ENCODE peak calls at places on chromosomes 12 and 14, in eight cellular contexts. One of them, this sample, is unnamed.

GRCh38 chr12:5154091-5154490 is 110.4 kb downstream of the KCNA5 start:
- DNase-seq in heart left ventricle: no peak
- DNase-seq in foreskin fibroblast: no peak
- DNase-seq in HCT116: no peak
- DNase-seq in fibroblast of pulmonary artery: no peak
- DNase-seq in neural progenitor cell: peak
- DNase-seq in kidney epithelial cell: no peak
- DNase-seq in left ventricle myocardium inferior: no peak
- DNase-seq in this sample: peak

GRCh38 chr12:2372735-2373134 is 319.9 kb downstream of the CACNA1C start:
- DNase-seq in neural progenitor cell: no peak
- DNase-seq in left ventricle myocardium inferior: peak
- DNase-seq in fibroblast of pulmonary artery: no peak
- DNase-seq in foreskin fibroblast: no peak
- DNase-seq in heart left ventricle: peak
- DNase-seq in kidney epithelial cell: no peak
- DNase-seq in HCT116: no peak
- DNase-seq in this sample: no peak

GRCh38 chr12:115407723-115408122 is 723.7 kb upstream of the TBX3 start:
- DNase-seq in heart left ventricle: no peak
- DNase-seq in fibroblast of pulmonary artery: no peak
- DNase-seq in kidney epithelial cell: no peak
- DNase-seq in left ventricle myocardium inferior: no peak
- DNase-seq in foreskin fibroblast: no peak
- DNase-seq in HCT116: no peak
- DNase-seq in neural progenitor cell: no peak
- DNase-seq in this sample: no peak

GRCh38 chr14:75238728-75239455 is 39.7 kb upstream of the FOS start:
- DNase-seq in foreskin fibroblast: no peak
- DNase-seq in kidney epithelial cell: no peak
- DNase-seq in left ventricle myocardium inferior: peak
- DNase-seq in neural progenitor cell: peak
- DNase-seq in fibroblast of pulmonary artery: no peak
- DNase-seq in HCT116: no peak
- DNase-seq in heart left ventricle: no peak
- DNase-seq in this sample: no peak

GRCh38 chr14:24367506-24368214 is at the start of gene NFATC4:
- DNase-seq in foreskin fibroblast: peak
- DNase-seq in fibroblast of pulmonary artery: peak
- DNase-seq in heart left ventricle: peak
- DNase-seq in HCT116: peak
- DNase-seq in left ventricle myocardium inferior: peak
- DNase-seq in neural progenitor cell: peak
- DNase-seq in kidney epithelial cell: peak
- DNase-seq in this sample: peak

GRCh38 chr12:578743-579449 is 84.3 kb downstream of the NINJ2 start:
- DNase-seq in neural progenitor cell: no peak
- DNase-seq in HCT116: no peak
- DNase-seq in left ventricle myocardium inferior: no peak
- DNase-seq in fibroblast of pulmonary artery: no peak
- DNase-seq in kidney epithelial cell: no peak
- DNase-seq in heart left ventricle: no peak
- DNase-seq in foreskin fibroblast: no peak
- DNase-seq in this sample: no peak

GRCh38 chr14:80974338-80975078 is 19.1 kb downstream of the TSHR start:
- DNase-seq in fibroblast of pulmonary artery: no peak
- DNase-seq in left ventricle myocardium inferior: no peak
- DNase-seq in heart left ventricle: no peak
- DNase-seq in neural progenitor cell: no peak
- DNase-seq in foreskin fibroblast: no peak
- DNase-seq in HCT116: no peak
- DNase-seq in kidney epithelial cell: peak
- DNase-seq in this sample: no peak

GRCh38 chr12:3559601-3560294 is 68.7 kb downstream of the PRMT8 start:
- DNase-seq in kidney epithelial cell: no peak
- DNase-seq in HCT116: no peak
- DNase-seq in heart left ventricle: no peak
- DNase-seq in left ventricle myocardium inferior: no peak
- DNase-seq in fibroblast of pulmonary artery: no peak
- DNase-seq in foreskin fibroblast: no peak
- DNase-seq in neural progenitor cell: no peak
- DNase-seq in this sample: no peak

GRCh38 chr14:77107228-77107627 is 9.2 kb downstream of the CIPC start:
- DNase-seq in fibroblast of pulmonary artery: no peak
- DNase-seq in foreskin fibroblast: no peak
- DNase-seq in HCT116: no peak
- DNase-seq in kidney epithelial cell: no peak
- DNase-seq in neural progenitor cell: no peak
- DNase-seq in heart left ventricle: no peak
- DNase-seq in left ventricle myocardium inferior: peak
- DNase-seq in this sample: no peak

GRCh38 chr12:57233357-57234232 is 4.1 kb downstream of the SHMT2 start:
- DNase-seq in HCT116: no peak
- DNase-seq in fibroblast of pulmonary artery: peak
- DNase-seq in kidney epithelial cell: no peak
- DNase-seq in left ventricle myocardium inferior: peak
- DNase-seq in heart left ventricle: peak
- DNase-seq in neural progenitor cell: no peak
- DNase-seq in foreskin fibroblast: no peak
- DNase-seq in this sample: no peak

GRCh38 chr12:121800694-121801600 is 2.9 kb upstream of the SETD1B start:
- DNase-seq in left ventricle myocardium inferior: peak
- DNase-seq in neural progenitor cell: peak
- DNase-seq in foreskin fibroblast: peak
- DNase-seq in kidney epithelial cell: no peak
- DNase-seq in heart left ventricle: peak
- DNase-seq in fibroblast of pulmonary artery: peak
- DNase-seq in HCT116: no peak
- DNase-seq in this sample: peak

GRCh38 chr14:24903337-24903736 is 146.6 kb downstream of the STXBP6 start:
- DNase-seq in heart left ventricle: no peak
- DNase-seq in kidney epithelial cell: peak
- DNase-seq in HCT116: no peak
- DNase-seq in foreskin fibroblast: peak
- DNase-seq in fibroblast of pulmonary artery: peak
- DNase-seq in left ventricle myocardium inferior: no peak
- DNase-seq in neural progenitor cell: no peak
- DNase-seq in this sample: no peak

GRCh38 chr14:77988966-77989365 is 181.2 kb upstream of the NRXN3 start:
- DNase-seq in left ventricle myocardium inferior: peak
- DNase-seq in foreskin fibroblast: no peak
- DNase-seq in HCT116: no peak
- DNase-seq in neural progenitor cell: no peak
- DNase-seq in fibroblast of pulmonary artery: peak
- DNase-seq in heart left ventricle: peak
- DNase-seq in kidney epithelial cell: peak
- DNase-seq in this sample: no peak

GRCh38 chr14:71113376-71113775 is 206.1 kb downstream of the PCNX1 start:
- DNase-seq in left ventricle myocardium inferior: no peak
- DNase-seq in heart left ventricle: no peak
- DNase-seq in kidney epithelial cell: no peak
- DNase-seq in HCT116: no peak
- DNase-seq in fibroblast of pulmonary artery: peak
- DNase-seq in foreskin fibroblast: peak
- DNase-seq in neural progenitor cell: no peak
- DNase-seq in this sample: no peak

GRCh38 chr12:95212576-95212975 is 4.7 kb downstream of the FGD6 start:
- DNase-seq in left ventricle myocardium inferior: no peak
- DNase-seq in fibroblast of pulmonary artery: peak
- DNase-seq in HCT116: no peak
- DNase-seq in foreskin fibroblast: no peak
- DNase-seq in heart left ventricle: no peak
- DNase-seq in neural progenitor cell: no peak
- DNase-seq in kidney epithelial cell: no peak
- DNase-seq in this sample: no peak

GRCh38 chr12:55716582-55717396 is 943 bp downstream of the BLOC1S1 start:
- DNase-seq in left ventricle myocardium inferior: no peak
- DNase-seq in kidney epithelial cell: no peak
- DNase-seq in foreskin fibroblast: no peak
- DNase-seq in HCT116: no peak
- DNase-seq in fibroblast of pulmonary artery: no peak
- DNase-seq in heart left ventricle: no peak
- DNase-seq in neural progenitor cell: peak
- DNase-seq in this sample: no peak

GRCh38 chr12:55715169-55715764 is 579 bp upstream of the BLOC1S1 start:
- DNase-seq in kidney epithelial cell: no peak
- DNase-seq in neural progenitor cell: no peak
- DNase-seq in foreskin fibroblast: no peak
- DNase-seq in heart left ventricle: no peak
- DNase-seq in HCT116: no peak
- DNase-seq in left ventricle myocardium inferior: no peak
- DNase-seq in fibroblast of pulmonary artery: no peak
- DNase-seq in this sample: no peak

GRCh38 chr12:55717397-55718007 is 1.7 kb downstream of the BLOC1S1 start:
- DNase-seq in left ventricle myocardium inferior: no peak
- DNase-seq in foreskin fibroblast: peak
- DNase-seq in kidney epithelial cell: no peak
- DNase-seq in HCT116: no peak
- DNase-seq in fibroblast of pulmonary artery: no peak
- DNase-seq in heart left ventricle: no peak
- DNase-seq in neural progenitor cell: no peak
- DNase-seq in this sample: no peak

GRCh38 chr12:55718020-55718419 is 2.2 kb upstream of the RDH5 start:
- DNase-seq in left ventricle myocardium inferior: no peak
- DNase-seq in fibroblast of pulmonary artery: no peak
- DNase-seq in neural progenitor cell: peak
- DNase-seq in HCT116: no peak
- DNase-seq in kidney epithelial cell: no peak
- DNase-seq in foreskin fibroblast: no peak
- DNase-seq in heart left ventricle: no peak
- DNase-seq in this sample: peak

GRCh38 chr12:55715833-55716581 is at the start of gene BLOC1S1:
- DNase-seq in fibroblast of pulmonary artery: peak
- DNase-seq in kidney epithelial cell: no peak
- DNase-seq in neural progenitor cell: peak
- DNase-seq in heart left ventricle: peak
- DNase-seq in left ventricle myocardium inferior: peak
- DNase-seq in foreskin fibroblast: peak
- DNase-seq in HCT116: peak
- DNase-seq in this sample: peak
- TF ChIP-seq CTCF in fibroblast of pulmonary artery: no peak
- TF ChIP-seq CTCF in kidney epithelial cell: no peak
- TF ChIP-seq CTCF in neural progenitor cell: no peak
- TF ChIP-seq CTCF in heart left ventricle: peak
- TF ChIP-seq CTCF in left ventricle myocardium inferior: no peak
- TF ChIP-seq CTCF in foreskin fibroblast: no peak
- TF ChIP-seq CTCF in HCT116: no peak
- TF ChIP-seq CTCF in this sample: no peak

GRCh38 chr12:49974231-49974675 is 1.5 kb downstream of the AQP6 start:
- DNase-seq in foreskin fibroblast: peak
- DNase-seq in fibroblast of pulmonary artery: peak
- DNase-seq in kidney epithelial cell: no peak
- DNase-seq in left ventricle myocardium inferior: peak
- DNase-seq in heart left ventricle: peak
- DNase-seq in HCT116: no peak
- DNase-seq in neural progenitor cell: peak
- DNase-seq in this sample: peak
- TF ChIP-seq CTCF in foreskin fibroblast: peak
- TF ChIP-seq CTCF in fibroblast of pulmonary artery: peak
- TF ChIP-seq CTCF in kidney epithelial cell: peak
- TF ChIP-seq CTCF in left ventricle myocardium inferior: peak
- TF ChIP-seq CTCF in heart left ventricle: peak
- TF ChIP-seq CTCF in HCT116: peak
- TF ChIP-seq CTCF in neural progenitor cell: peak
- TF ChIP-seq CTCF in this sample: no peak

GRCh38 chr12:75714462-75715322 is 203.3 kb upstream of the KRR1 start:
- DNase-seq in heart left ventricle: no peak
- DNase-seq in neural progenitor cell: no peak
- DNase-seq in left ventricle myocardium inferior: no peak
- DNase-seq in HCT116: peak
- DNase-seq in foreskin fibroblast: no peak
- DNase-seq in fibroblast of pulmonary artery: no peak
- DNase-seq in kidney epithelial cell: no peak
- DNase-seq in this sample: no peak
- TF ChIP-seq CTCF in heart left ventricle: no peak
- TF ChIP-seq CTCF in neural progenitor cell: no peak
- TF ChIP-seq CTCF in left ventricle myocardium inferior: no peak
- TF ChIP-seq CTCF in HCT116: no peak
- TF ChIP-seq CTCF in foreskin fibroblast: no peak
- TF ChIP-seq CTCF in fibroblast of pulmonary artery: no peak
- TF ChIP-seq CTCF in kidney epithelial cell: no peak
- TF ChIP-seq CTCF in this sample: no peak

GRCh38 chr12:42284157-42284556 is 41.7 kb downstream of the ZCRB1 start:
- DNase-seq in heart left ventricle: no peak
- DNase-seq in fibroblast of pulmonary artery: no peak
- DNase-seq in foreskin fibroblast: no peak
- DNase-seq in kidney epithelial cell: no peak
- DNase-seq in left ventricle myocardium inferior: no peak
- DNase-seq in neural progenitor cell: no peak
- DNase-seq in HCT116: no peak
- DNase-seq in this sample: no peak

GRCh38 chr12:42288544-42288943 is 37.4 kb downstream of the ZCRB1 start:
- DNase-seq in HCT116: no peak
- DNase-seq in left ventricle myocardium inferior: no peak
- DNase-seq in foreskin fibroblast: no peak
- DNase-seq in kidney epithelial cell: no peak
- DNase-seq in fibroblast of pulmonary artery: no peak
- DNase-seq in heart left ventricle: no peak
- DNase-seq in neural progenitor cell: no peak
- DNase-seq in this sample: no peak

GRCh38 chr12:42285431-42285830 is 40.5 kb downstream of the ZCRB1 start:
- DNase-seq in HCT116: no peak
- DNase-seq in heart left ventricle: no peak
- DNase-seq in fibroblast of pulmonary artery: no peak
- DNase-seq in kidney epithelial cell: no peak
- DNase-seq in neural progenitor cell: no peak
- DNase-seq in left ventricle myocardium inferior: no peak
- DNase-seq in foreskin fibroblast: no peak
- DNase-seq in this sample: no peak

GRCh38 chr12:42284876-42285275 is 41.0 kb downstream of the ZCRB1 start:
- DNase-seq in HCT116: no peak
- DNase-seq in kidney epithelial cell: no peak
- DNase-seq in left ventricle myocardium inferior: no peak
- DNase-seq in neural progenitor cell: no peak
- DNase-seq in foreskin fibroblast: no peak
- DNase-seq in heart left ventricle: no peak
- DNase-seq in fibroblast of pulmonary artery: peak
- DNase-seq in this sample: no peak

DNA sequence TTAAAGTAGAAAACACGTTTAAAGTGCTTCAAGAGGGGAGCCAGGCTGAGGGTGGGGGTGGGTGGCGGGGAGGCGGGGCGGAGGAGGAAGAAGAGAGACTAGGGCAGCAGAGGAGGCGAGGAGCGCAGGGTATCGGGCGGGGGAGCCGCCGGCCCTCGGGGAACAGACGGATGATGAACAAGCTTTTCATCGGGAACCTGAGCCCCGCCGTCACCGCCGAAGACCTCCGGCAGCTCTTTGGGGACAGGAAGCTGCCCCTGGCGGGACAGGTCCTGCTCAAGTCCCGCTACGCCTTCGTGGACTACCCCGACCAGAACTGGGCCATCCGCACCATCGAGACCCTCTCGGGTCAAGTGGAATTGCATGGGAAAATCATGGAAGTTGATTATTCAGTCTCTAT is 39.2 kb downstream of the ZCRB1 start:
- DNase-seq in heart left ventricle: no peak
- DNase-seq in foreskin fibroblast: no peak
- DNase-seq in HCT116: no peak
- DNase-seq in neural progenitor cell: no peak
- DNase-seq in kidney epithelial cell: no peak
- DNase-seq in fibroblast of pulmonary artery: no peak
- DNase-seq in left ventricle myocardium inferior: no peak
- DNase-seq in this sample: no peak
- TF ChIP-seq CTCF in heart left ventricle: no peak
- TF ChIP-seq CTCF in foreskin fibroblast: no peak
- TF ChIP-seq CTCF in HCT116: no peak
- TF ChIP-seq CTCF in neural progenitor cell: no peak
- TF ChIP-seq CTCF in kidney epithelial cell: no peak
- TF ChIP-seq CTCF in fibroblast of pulmonary artery: no peak
- TF ChIP-seq CTCF in left ventricle myocardium inferior: no peak
- TF ChIP-seq CTCF in this sample: no peak